ENCODE peak calls at places on chromosomes 6 and 20, in nine cellular contexts. O, K, X, C, G, V, H, E and L are unnamed samples.

GRCh38 chr6:38713812-38714211 is 1.3 kb upstream of the DNAH8 start:
- DNase-seq in V (no peak), C (peak), X (peak), H (peak), G (no peak), K (no peak), O (no peak), E (no peak), L (peak)

GRCh38 chr6:126072834-126073233 is 86.5 kb downstream of the TRMT11 start:
- DNase-seq in G (no peak), O (no peak), X (no peak), C (no peak), H (no peak), K (no peak), E (no peak), V (no peak), L (no peak)

GRCh38 chr6:120405947-120406346 is 928.3 kb downstream of the TBC1D32 start:
- DNase-seq in G (no peak), K (no peak), X (no peak), V (no peak), H (no peak), E (no peak), O (peak), C (no peak), L (no peak)

GRCh38 chr6:109306733-109307132 is 75.5 kb downstream of the CD164 start:
- DNase-seq in K (no peak), C (no peak), V (no peak), H (no peak), X (no peak), E (no peak), G (no peak), O (no peak), L (no peak)

GRCh38 chr20:39849664-39850063 is 839.4 kb downstream of the MAFB start:
- DNase-seq in C (no peak), H (peak), V (peak), E (no peak), K (no peak), G (no peak), O (peak), X (peak), L (no peak)

GRCh38 chr6:12289655-12290489 is at the start of gene EDN1:
- DNase-seq in K (no peak), G (peak), X (peak), E (peak), V (peak), H (peak), C (no peak), O (peak), L (peak)

GRCh38 chr6:41182069-41183034 is 18.6 kb downstream of the TREML2 start:
- DNase-seq in O (peak), G (peak), K (peak), H (peak), E (no peak), V (no peak), X (no peak), C (peak), L (peak)

GRCh38 chr20:48761023-48761785 is 66.6 kb downstream of the PREX1 start:
- DNase-seq in K (peak), O (no peak), X (no peak), H (no peak), G (no peak), E (no peak), C (peak), V (peak), L (peak)

GRCh38 chr6:45872827-45873226 is 142.8 kb downstream of the CLIC5 start:
- DNase-seq in K (no peak), C (no peak), X (no peak), V (no peak), G (no peak), H (no peak), E (no peak), O (no peak), L (no peak)

GRCh38 chr6:168002812-168003211 is 5.3 kb downstream of the KIF25 start:
- DNase-seq in V (no peak), X (no peak), G (no peak), H (no peak), K (no peak), C (no peak), O (no peak), E (no peak), L (no peak)